ENCODE peak calls at places on chromosome 5, in seven cellular contexts. C, B, Z, K, I, F and G are unnamed samples.

GRCh38 chr5:17805426-17805825 is 171.2 kb downstream of the TAF11L14 start:
- DNase-seq in I (no peak), B (peak; percentile 31), K (no peak), F (no peak), C (no peak), Z (no peak), G (no peak)

GRCh38 chr5:139708877-139709586 is 60.9 kb downstream of the CXXC5 start:
- DNase-seq in C (peak; percentile 94), B (peak; percentile 28), K (peak; percentile 68), F (peak; percentile 85), I (peak; percentile 80), Z (no peak), G (peak; percentile 48)

GRCh38 chr5:134070979-134071849 is 43.3 kb upstream of the TCF7 start:
- DNase-seq in B (no peak), Z (no peak), K (no peak), I (no peak), C (no peak), F (peak; percentile 17), G (no peak)

GRCh38 chr5:140207250-140207954 is 32.4 kb downstream of the CYSTM1 start:
- DNase-seq in C (no peak), Z (no peak), B (no peak), I (no peak), F (no peak), K (no peak), G (no peak)

GRCh38 chr5:145825751-145826180 is 9.4 kb downstream of the PRELID2 start:
- DNase-seq in K (no peak), Z (no peak), B (peak; percentile 69), F (peak; percentile 68), I (peak; percentile 70), C (peak; percentile 42), G (peak; percentile 79)

GRCh38 chr5:74318985-74319563 is 321.5 kb downstream of the ENC1 start:
- DNase-seq in Z (no peak), I (peak; percentile 72), F (no peak), C (no peak), K (no peak), B (peak; percentile 58), G (no peak)

GRCh38 chr5:122458278-122458872 is 146.3 kb downstream of the SNCAIP start:
- DNase-seq in B (peak; percentile 24), Z (no peak), C (peak; percentile 25), I (peak; percentile 33), K (no peak), F (no peak), G (peak; percentile 33)

GRCh38 chr5:125263346-125263745 is 516.9 kb upstream of the ZNF608 start:
- DNase-seq in C (no peak), B (peak; percentile 26), K (no peak), I (no peak), F (no peak), Z (no peak), G (no peak)

GRCh38 chr5:135602882-135603721 is 24.3 kb upstream of the CXCL14 start:
- DNase-seq in B (no peak), I (no peak), K (no peak), C (no peak), Z (no peak), F (no peak), G (no peak)

GRCh38 chr5:2750026-2750757 is 1.3 kb downstream of the IRX2 start:
- DNase-seq in I (no peak), F (peak; percentile 43), Z (no peak), B (no peak), C (no peak), K (no peak), G (no peak)

GRCh38 chr5:67310740-67311139 is 114.1 kb upstream of the CD180 start:
- DNase-seq in B (no peak), F (no peak), Z (no peak), K (no peak), C (no peak), I (no peak), G (no peak)

GRCh38 chr5:179149278-179149677 is 89.1 kb downstream of the ZNF354C start:
- DNase-seq in Z (no peak), I (no peak), C (no peak), K (no peak), B (no peak), F (no peak), G (no peak)
- TF ChIP-seq CTCF in Z (no peak), I (no peak), C (no peak), K (no peak), B (no peak), F (no peak), G (no peak)

GRCh38 chr5:23884405-23884804 is 377.0 kb downstream of the PRDM9 start:
- DNase-seq in B (no peak), I (no peak), F (no peak), Z (no peak), C (no peak), K (no peak), G (no peak)
- H3K4me3 ChIP-seq in B (no peak overlapping the region), I (no peak overlapping the region), F (no peak overlapping the region), Z (no peak overlapping the region), C (peak overlapping the region; percentile 29), K (no peak overlapping the region), G (no peak overlapping the region)

DNA sequence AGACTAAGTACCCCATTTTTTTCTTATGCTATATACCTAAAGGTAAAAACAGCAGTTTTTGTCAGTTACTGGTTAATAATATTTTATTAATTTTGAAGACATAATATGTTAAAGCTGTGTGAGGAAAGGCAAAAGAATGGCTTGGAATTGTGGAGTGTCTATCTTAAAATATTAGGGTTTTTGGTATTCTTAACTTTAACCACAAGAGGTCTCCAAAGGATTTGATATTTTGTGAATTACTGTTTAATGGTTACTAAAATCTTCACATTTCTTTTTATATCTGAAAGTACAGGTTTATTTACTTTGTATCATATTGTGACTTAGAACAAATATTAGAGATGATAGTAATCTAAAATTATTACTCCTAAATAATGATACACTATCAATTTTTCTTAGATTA is 32.0 kb upstream of the DHFR start:
- DNase-seq in I (peak; percentile 28), K (no peak), B (peak; percentile 36), Z (no peak), F (peak; percentile 45), C (no peak), G (peak; percentile 39)
- TF ChIP-seq CTCF in I (no peak), K (peak; percentile 26), B (peak; percentile 58), Z (no peak), F (no peak), C (peak; percentile 64), G (peak; percentile 26)

GRCh38 chr5:32223972-32224608 is 50.0 kb upstream of the GOLPH3 start:
- DNase-seq in B (peak; percentile 75), K (no peak), C (no peak), I (peak; percentile 52), F (peak; percentile 47), Z (no peak), G (peak; percentile 68)
- H3K4me3 ChIP-seq in B (no peak overlapping the region), K (no peak overlapping the region), C (no peak overlapping the region), I (no peak overlapping the region), F (no peak overlapping the region), Z (no peak overlapping the region), G (no peak overlapping the region)

GRCh38 chr5:179343902-179344300 is 1.4 kb downstream of the ADAMTS2 start:
- DNase-seq in C (peak; percentile 85), Z (no peak), K (peak; percentile 40), B (peak; percentile 58), F (no peak), I (peak; percentile 58), G (peak; percentile 59)
- TF ChIP-seq CTCF in C (no peak), Z (peak; percentile 27), K (no peak), B (peak; percentile 70), F (peak; percentile 36), I (peak; percentile 44), G (peak; percentile 69)

GRCh38 chr5:161847896-161848510 is at the start of gene GABRA1:
- DNase-seq in K (no peak), F (no peak), B (no peak), C (no peak), Z (no peak), I (no peak), G (no peak)

GRCh38 chr5:161846731-161847130 is 1.2 kb upstream of the GABRA1 start:
- DNase-seq in I (no peak), K (no peak), B (no peak), C (no peak), Z (no peak), F (no peak), G (peak; percentile 6)

GRCh38 chr5:161851691-161852299 is 3.9 kb downstream of the GABRA1 start:
- DNase-seq in I (peak; percentile 2), C (peak; percentile 3), K (no peak), Z (no peak), B (no peak), F (peak; percentile 2), G (peak; percentile 0)

GRCh38 chr5:161847447-161847846 is 473 bp upstream of the GABRA1 start:
- DNase-seq in B (no peak), C (no peak), F (no peak), K (no peak), I (no peak), Z (no peak), G (no peak)

GRCh38 chr5:161850491-161850890 is 2.6 kb downstream of the GABRA1 start:
- DNase-seq in I (no peak), C (no peak), B (no peak), K (no peak), F (no peak), Z (no peak), G (no peak)
- H3K4me3 ChIP-seq in I (no peak overlapping the region), C (no peak overlapping the region), B (no peak overlapping the region), K (no peak overlapping the region), F (no peak overlapping the region), Z (no peak overlapping the region), G (no peak overlapping the region)

GRCh38 chr5:150656191-150657132 is 4.6 kb upstream of the MYOZ3 start:
- DNase-seq in K (peak; percentile 74), C (peak; percentile 100), B (no peak), I (peak; percentile 38), Z (peak; percentile 70), F (peak; percentile 53), G (peak; percentile 53)
- TF ChIP-seq CTCF in K (peak; percentile 49), C (peak; percentile 49), B (peak; percentile 65), I (peak; percentile 36), Z (peak; percentile 30), F (peak; percentile 61), G (peak; percentile 46)

DNA sequence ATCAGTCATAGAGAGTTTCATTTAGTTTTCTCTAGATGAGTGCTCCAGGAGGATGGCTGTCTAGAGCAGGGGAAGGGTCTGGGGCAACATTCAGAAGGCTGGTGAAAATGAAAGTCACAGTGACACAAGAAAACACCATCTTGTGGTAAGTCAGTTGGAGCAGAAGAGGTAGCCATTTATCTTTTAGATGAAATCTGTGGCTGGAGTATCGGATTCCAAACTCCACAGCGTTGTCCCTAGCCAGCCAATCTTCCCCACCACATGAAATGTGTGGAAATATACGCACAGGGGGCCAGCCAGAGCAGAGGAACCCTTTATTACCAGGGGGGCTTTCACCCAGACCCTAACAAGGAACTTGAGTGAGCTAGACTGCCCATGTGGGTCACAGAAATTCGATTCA is 15.9 kb upstream of the TNFAIP8 start:
- DNase-seq in I (no peak), F (no peak), K (no peak), B (no peak), C (no peak), Z (no peak), G (no peak)
- H3K4me3 ChIP-seq in I (no peak overlapping the region), F (no peak overlapping the region), K (no peak overlapping the region), B (no peak overlapping the region), C (no peak overlapping the region), Z (no peak overlapping the region), G (no peak overlapping the region)